ENCODE peak calls at places on chromosome 22, in eight cellular contexts. Y, E, K, R, I, N, Q and B are unnamed samples.

GRCh38 chr22:49715450-49715849 is 112.2 kb downstream of the BRD1 start:
- DNase-seq in Y (no peak), E (no peak), K (no peak), R (no peak), I (no peak), N (no peak), Q (no peak), B (no peak)

GRCh38 chr22:50209893-50210292 is 9.1 kb downstream of the SELENOO start:
- DNase-seq in Y (peak; percentile 78), E (peak; percentile 80), K (peak; percentile 73), R (peak; percentile 68), I (peak; percentile 66), N (peak; percentile 68), Q (peak; percentile 81), B (peak; percentile 49)

GRCh38 chr22:28002863-28003565 is 84.0 kb upstream of the PITPNB start:
- DNase-seq in Y (no peak), E (no peak), K (no peak), R (no peak), I (no peak), N (no peak), Q (no peak), B (no peak)

GRCh38 chr22:46416537-46417267 is 81.2 kb downstream of the TRMU start:
- DNase-seq in Y (no peak), E (peak; percentile 60), K (no peak), R (no peak), I (no peak), N (no peak), Q (no peak), B (no peak)

GRCh38 chr22:36253523-36254490 is 874 bp downstream of the APOL1 start:
- DNase-seq in Y (no peak), E (no peak), K (no peak), R (peak; percentile 47), I (peak; percentile 68), N (peak; percentile 58), Q (peak; percentile 86), B (no peak)

GRCh38 chr22:30188911-30189310 is 57.6 kb downstream of the LIF start:
- DNase-seq in Y (no peak), E (no peak), K (no peak), R (no peak), I (no peak), N (no peak), Q (no peak), B (no peak)

GRCh38 chr22:25843660-25844275 is 101.8 kb downstream of the MYO18B start:
- DNase-seq in Y (no peak), E (no peak), K (no peak), R (no peak), I (no peak), N (no peak), Q (no peak), B (no peak)

GRCh38 chr22:22201925-22202343 is 42.7 kb upstream of the VPREB1 start:
- DNase-seq in Y (peak; percentile 89), E (no peak), K (no peak), R (no peak), I (no peak), N (no peak), Q (no peak), B (no peak)

GRCh38 chr22:29343313-29343805 is 27.9 kb upstream of the RASL10A start:
- DNase-seq in Y (no peak), E (peak; percentile 81), K (peak; percentile 92), R (peak; percentile 24), I (no peak), N (no peak), Q (peak; percentile 78), B (no peak)

GRCh38 chr22:24341657-24342056 is 71.0 kb downstream of the SPECC1L start:
- DNase-seq in Y (no peak), E (no peak), K (no peak), R (no peak), I (no peak), N (no peak), Q (no peak), B (no peak)

GRCh38 chr22:39205344-39206021 is 39.3 kb downstream of the PDGFB start:
- DNase-seq in Y (no peak), E (no peak), K (no peak), R (peak; percentile 67), I (no peak), N (no peak), Q (peak; percentile 32), B (peak; percentile 25)

GRCh38 chr22:36197601-36198146 is 3.9 kb downstream of the APOL4 start:
- DNase-seq in Y (peak; percentile 22), E (no peak), K (no peak), R (no peak), I (peak; percentile 38), N (no peak), Q (no peak), B (no peak)

GRCh38 chr22:31148953-31149627 is 8.8 kb upstream of the PLA2G3 start:
- DNase-seq in Y (peak; percentile 61), E (peak; percentile 75), K (peak; percentile 70), R (peak; percentile 88), I (peak; percentile 53), N (peak; percentile 77), Q (peak; percentile 89), B (no peak)

GRCh38 chr22:30016596-30016995 is 63.7 kb upstream of the HORMAD2 start:
- DNase-seq in Y (no peak), E (no peak), K (no peak), R (no peak), I (no peak), N (no peak), Q (no peak), B (no peak)

GRCh38 chr22:39242809-39243442 is 1.9 kb downstream of the PDGFB start:
- DNase-seq in Y (no peak), E (no peak), K (peak; percentile 90), R (no peak), I (no peak), N (no peak), Q (no peak), B (peak; percentile 33)

GRCh38 chr22:33044059-33044458 is 14.1 kb downstream of the SYN3 start:
- DNase-seq in Y (no peak), E (no peak), K (no peak), R (no peak), I (no peak), N (no peak), Q (no peak), B (no peak)

GRCh38 chr22:33051960-33052839 is 6.0 kb downstream of the SYN3 start:
- DNase-seq in Y (peak; percentile 32), E (no peak), K (no peak), R (no peak), I (no peak), N (no peak), Q (no peak), B (no peak)

GRCh38 chr22:33050614-33051230 is 7.5 kb downstream of the SYN3 start:
- DNase-seq in Y (no peak), E (no peak), K (no peak), R (no peak), I (no peak), N (no peak), Q (no peak), B (no peak)

GRCh38 chr22:33049125-33049729 is 9.0 kb downstream of the SYN3 start:
- DNase-seq in Y (peak; percentile 86), E (no peak), K (peak; percentile 77), R (peak; percentile 77), I (peak; percentile 74), N (peak; percentile 67), Q (peak; percentile 87), B (peak; percentile 43)

DNA sequence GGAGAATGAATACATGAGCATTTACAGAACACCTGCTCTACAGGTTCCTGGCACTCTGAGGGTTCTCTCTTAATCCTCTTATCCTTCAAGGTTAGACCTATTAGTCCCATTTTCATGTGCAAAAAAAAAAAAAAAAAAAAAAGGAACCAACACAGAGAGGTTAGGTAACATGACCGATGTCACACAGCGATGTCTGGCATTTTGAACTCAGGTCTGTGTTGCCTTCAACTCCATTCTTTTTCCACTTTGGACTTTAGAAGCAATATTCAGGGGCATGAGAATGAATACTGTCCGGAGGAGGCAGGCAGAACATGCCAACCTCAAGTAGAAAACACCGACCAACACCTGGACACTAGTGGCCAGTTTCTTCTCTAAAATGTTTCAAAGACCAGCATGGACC is 10.4 kb downstream of the SYN3 start:
- DNase-seq in Y (no peak), E (no peak), K (no peak), R (no peak), I (no peak), N (no peak), Q (no peak), B (no peak)
- H3K36me3 ChIP-seq in Y (no peaks in the 10 kb centered on the region), E (no peaks in the 10 kb centered on the region), K (no peaks in the 10 kb centered on the region), R (no peaks in the 10 kb centered on the region), I (no peaks in the 10 kb centered on the region), N (no peaks in the 10 kb centered on the region), Q (no peaks in the 10 kb centered on the region), B (no peaks in the 10 kb centered on the region)

GRCh38 chr22:20988573-20989322 is 6.7 kb downstream of the LZTR1 start:
- DNase-seq in Y (no peak), E (no peak), K (no peak), R (no peak), I (no peak), N (no peak), Q (no peak), B (peak; percentile 12)
- H3K36me3 ChIP-seq in Y (peaks cover 40% of the 10 kb centered on the region), E (peaks cover 68% of the 10 kb centered on the region), K (peaks cover 24% of the 10 kb centered on the region), R (peaks cover 30% of the 10 kb centered on the region), I (peaks cover 3% of the 10 kb centered on the region), N (no peaks in the 10 kb centered on the region), Q (peaks cover 26% of the 10 kb centered on the region), B (peaks cover 18% of the 10 kb centered on the region)

GRCh38 chr22:37476389-37477329 is 9.5 kb downstream of the MFNG start:
- DNase-seq in Y (peak; percentile 96), E (no peak), K (no peak), R (no peak), I (no peak), N (no peak), Q (no peak), B (no peak)
- H3K36me3 ChIP-seq in Y (peaks cover 95% of the 10 kb centered on the region), E (no peaks in the 10 kb centered on the region), K (no peaks in the 10 kb centered on the region), R (no peaks in the 10 kb centered on the region), I (no peaks in the 10 kb centered on the region), N (no peaks in the 10 kb centered on the region), Q (no peaks in the 10 kb centered on the region), B (peaks cover 70% of the 10 kb centered on the region)

GRCh38 chr22:42876041-42876440 is 19.0 kb upstream of the ARFGAP3 start:
- DNase-seq in Y (no peak), E (peak; percentile 24), K (peak; percentile 29), R (no peak), I (no peak), N (no peak), Q (no peak), B (no peak)
- H3K36me3 ChIP-seq in Y (peaks cover 25% of the 10 kb centered on the region), E (peaks cover 97% of the 10 kb centered on the region), K (peaks cover 79% of the 10 kb centered on the region), R (peaks cover 21% of the 10 kb centered on the region), I (peaks cover 2% of the 10 kb centered on the region), N (no peaks in the 10 kb centered on the region), Q (peaks cover 63% of the 10 kb centered on the region), B (peaks cover 19% of the 10 kb centered on the region)

DNA sequence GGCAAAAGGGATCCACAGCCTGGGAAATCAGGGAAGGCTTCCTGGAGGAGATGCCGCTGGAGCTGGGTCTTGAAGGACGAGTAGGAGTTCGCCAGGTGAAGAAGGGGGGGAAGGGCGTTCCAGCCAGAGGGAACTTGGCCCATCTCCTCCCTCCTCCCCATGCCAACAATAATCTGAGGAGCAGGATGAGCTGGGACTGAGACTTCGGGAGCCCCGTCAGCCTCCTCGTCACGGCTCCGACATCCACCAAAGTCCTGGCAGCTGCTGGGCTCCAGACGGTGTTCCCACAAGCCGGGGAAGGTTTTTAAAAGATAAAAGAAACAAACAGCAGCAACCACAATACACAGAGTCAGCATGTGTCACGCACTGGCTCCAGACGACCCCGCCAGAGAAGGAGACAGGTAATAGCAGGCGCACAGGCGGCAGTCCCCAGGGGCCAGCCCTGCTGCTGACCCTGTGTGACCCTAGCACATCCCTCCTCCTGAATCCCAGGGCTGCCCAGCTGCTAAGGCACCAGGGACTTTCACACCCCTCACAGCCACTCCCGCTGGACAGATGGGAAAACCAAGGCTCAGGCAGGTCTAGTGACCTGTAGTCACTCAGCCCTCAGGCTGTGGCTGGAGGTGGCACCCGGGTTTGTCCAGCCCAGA is 37.3 kb downstream of the NUP50 start:
- DNase-seq in Y (no peak), E (no peak), K (peak; percentile 13), R (peak; percentile 78), I (no peak), N (no peak), Q (peak; percentile 53), B (no peak)
- H3K36me3 ChIP-seq in Y (peaks cover 82% of the 10 kb centered on the region), E (peaks cover 81% of the 10 kb centered on the region), K (peaks cover 27% of the 10 kb centered on the region), R (peaks cover 13% of the 10 kb centered on the region), I (no peaks in the 10 kb centered on the region), N (no peaks in the 10 kb centered on the region), Q (peaks cover 52% of the 10 kb centered on the region), B (no peaks in the 10 kb centered on the region)